ENCODE peak calls at places on chromosomes 1 and 21, in ten cellular contexts. F is activated effector memory CD4-positive, alpha-beta T cell treated with anti-CD3 and anti-CD28 coated beads, Interleukin-2, amount 50 U/mL, for 16 hours; B is H9; I is chondrocyte; P is EL; U is stimulated activated CD4-positive, alpha-beta T cell treated with anti-CD3 and anti-CD28 coated beads, Interleukin-1b, Interleukin-23, amount 100 ng/mL, for 1 hour; K is stomach; D is hippocampal formation; R is activated CD4-positive, alpha-beta T cell treated with anti-CD3 and anti-CD28 coated beads, Interleukin-2, amount 50 U/mL, for 48 hours; N is NCI-H2171. W is an unnamed sample.

GRCh38 chr1:245258271-245258920 is 103.6 kb downstream of the KIF26B start:
- DNase-seq in F (no peak), B (no peak), I (no peak), P (no peak), U (no peak), K (peak; percentile 78), D (no peak), R (no peak), N (no peak), W (no peak)

GRCh38 chr21:28675265-28676041 is 317.2 kb downstream of the LTN1 start:
- DNase-seq in F (no peak), B (no peak), I (no peak), P (peak; percentile 19), U (no peak), K (no peak), D (no peak), R (no peak), N (no peak), W (no peak)

GRCh38 chr21:45577806-45578801 is 35.9 kb upstream of the SLC19A1 start:
- DNase-seq in F (peak; percentile 60), B (peak; percentile 27), I (peak; percentile 77), P (no peak), U (no peak), K (peak; percentile 31), D (no peak), R (no peak), N (peak; percentile 17), W (no peak)

GRCh38 chr1:181661569-181661968 is 178.3 kb downstream of the CACNA1E start:
- DNase-seq in F (no peak), B (no peak), I (no peak), P (no peak), U (no peak), K (no peak), D (no peak), R (no peak), N (no peak), W (no peak)

GRCh38 chr1:245825128-245825901 is 670.5 kb downstream of the KIF26B start:
- DNase-seq in F (no peak), B (peak; percentile 33), I (no peak), P (no peak), U (no peak), K (no peak), D (no peak), R (no peak), N (no peak), W (no peak)

GRCh38 chr21:37435120-37435519 is 68.5 kb downstream of the DYRK1A start:
- DNase-seq in F (no peak), B (peak; percentile 79), I (no peak), P (peak; percentile 45), U (no peak), K (no peak), D (peak; percentile 64), R (peak; percentile 21), N (peak; percentile 84), W (peak; percentile 6)

GRCh38 chr1:157181258-157181657 is 43.1 kb upstream of the ETV3 start:
- DNase-seq in F (peak; percentile 37), B (no peak), I (no peak), P (no peak), U (no peak), K (no peak), D (no peak), R (no peak), N (no peak), W (no peak)

GRCh38 chr1:94538243-94538827 is 3.2 kb downstream of the F3 start:
- DNase-seq in F (no peak), B (no peak), I (no peak), P (no peak), U (no peak), K (no peak), D (no peak), R (no peak), N (no peak), W (no peak)

GRCh38 chr1:246309247-246309884 is 197.7 kb downstream of the SMYD3 start:
- DNase-seq in F (no peak), B (no peak), I (no peak), P (no peak), U (no peak), K (no peak), D (no peak), R (no peak), N (no peak), W (no peak)

GRCh38 chr1:97340951-97341350 is 579.9 kb downstream of the DPYD start:
- DNase-seq in F (no peak), B (no peak), I (no peak), P (peak; percentile 83), U (no peak), K (no peak), D (no peak), R (no peak), N (no peak), W (no peak)

GRCh38 chr21:29342394-29342957 is 43.8 kb downstream of the BACH1 start:
- DNase-seq in F (peak; percentile 78), B (no peak), I (no peak), P (peak; percentile 96), U (no peak), K (no peak), D (no peak), R (peak; percentile 81), N (peak; percentile 51), W (peak; percentile 40)

GRCh38 chr1:159088050-159088449 is 11.5 kb upstream of the AIM2 start:
- DNase-seq in F (no peak), B (no peak), I (no peak), P (peak; percentile 93), U (no peak), K (no peak), D (no peak), R (no peak), N (no peak), W (no peak)

GRCh38 chr1:66231162-66232077 is 302.5 kb upstream of the SGIP1 start:
- DNase-seq in F (no peak), B (no peak), I (no peak), P (peak; percentile 59), U (no peak), K (no peak), D (no peak), R (no peak), N (no peak), W (no peak)

GRCh38 chr1:204417231-204417997 is 5.8 kb upstream of the PPP1R15B start:
- DNase-seq in F (peak; percentile 74), B (no peak), I (no peak), P (peak; percentile 99), U (no peak), K (peak; percentile 82), D (no peak), R (peak; percentile 53), N (no peak), W (peak; percentile 96)

GRCh38 chr1:88530246-88530645 is 153.8 kb upstream of the PKN2 start:
- DNase-seq in F (no peak), B (no peak), I (no peak), P (no peak), U (no peak), K (no peak), D (no peak), R (no peak), N (no peak), W (no peak)

GRCh38 chr1:149849246-149849946 is 50.0 kb upstream of the BOLA1 start:
- DNase-seq in F (no peak), B (no peak), I (no peak), P (no peak), U (no peak), K (no peak), D (no peak), R (peak; percentile 11), N (no peak), W (no peak)

GRCh38 chr1:218945050-218945449 is 228.6 kb upstream of the LYPLAL1 start:
- DNase-seq in F (no peak), B (no peak), I (no peak), P (peak; percentile 26), U (no peak), K (no peak), D (no peak), R (no peak), N (no peak), W (peak; percentile 48)

GRCh38 chr1:21174638-21175323 is 1.9 kb downstream of the EIF4G3 start:
- DNase-seq in F (no peak), B (no peak), I (no peak), P (peak; percentile 72), U (no peak), K (no peak), D (no peak), R (no peak), N (no peak), W (no peak)

GRCh38 chr1:89672489-89673183 is 39.7 kb downstream of the LRRC8C start:
- DNase-seq in F (no peak), B (no peak), I (no peak), P (no peak), U (no peak), K (no peak), D (no peak), R (no peak), N (no peak), W (no peak)

GRCh38 chr1:70509996-70510876 is 99.2 kb downstream of the CTH start:
- DNase-seq in F (no peak), B (no peak), I (no peak), P (peak; percentile 93), U (no peak), K (no peak), D (no peak), R (no peak), N (peak; percentile 59), W (peak; percentile 90)

GRCh38 chr1:2242814-2243725 is 15.0 kb downstream of the SKI start:
- DNase-seq in F (no peak), B (peak; percentile 25), I (no peak), P (no peak), U (no peak), K (no peak), D (no peak), R (peak; percentile 33), N (no peak), W (no peak)

W was measured in epithelial cell of prostate.